ENCODE peak calls at places on chromosome 4, in six cellular contexts. Q is hepatocyte, K is cardiac muscle cell, P is IMR-90, Z is ovary, T is GM12878. J is an unnamed sample. For H3K4me1, the result is how much of the 10 kb centered on the place peaks cover.

GRCh38 chr4:153468587-153468986 is 2.4 kb downstream of the TMEM131L start:
- DNase-seq in T (peak), K (no peak), Q (no peak), P (no peak), Z (no peak), J (no peak)

GRCh38 chr4:3680656-3681055 is 85.5 kb upstream of the ADRA2C start:
- DNase-seq in T (no peak), Q (no peak), P (no peak), K (no peak), Z (no peak), J (no peak)

GRCh38 chr4:793109-793861 is 32.6 kb downstream of the CPLX1 start:
- DNase-seq in P (no peak), K (no peak), T (no peak), Z (no peak), Q (no peak), J (no peak)

GRCh38 chr4:143711543-143712159 is 11.2 kb upstream of the FREM3 start:
- DNase-seq in T (no peak), Q (no peak), Z (no peak), P (no peak), K (no peak), J (no peak)

GRCh38 chr4:2289311-2289954 is 27.5 kb upstream of the MXD4 start:
- DNase-seq in K (no peak), Q (peak), T (no peak), Z (no peak), P (no peak), J (no peak)

GRCh38 chr4:6111354-6111930 is 88.9 kb downstream of the JAKMIP1 start:
- DNase-seq in K (no peak), Q (no peak), T (no peak), Z (no peak), P (no peak), J (no peak)

GRCh38 chr4:107806196-107806595 is 18.5 kb upstream of the SGMS2 start:
- DNase-seq in K (no peak), T (no peak), Q (no peak), P (no peak), Z (no peak), J (no peak)

GRCh38 chr4:109179089-109179488 is 123.4 kb downstream of the COL25A1 start:
- DNase-seq in Q (no peak), K (no peak), P (no peak), T (no peak), Z (no peak), J (no peak)

GRCh38 chr4:138772366-138772765 is 243.2 kb upstream of the NOCT start:
- DNase-seq in K (no peak), T (no peak), P (no peak), Z (no peak), Q (no peak), J (no peak)

GRCh38 chr4:14790487-14790886 is 211.8 kb upstream of the CPEB2 start:
- DNase-seq in Q (no peak), Z (no peak), K (no peak), T (no peak), P (no peak), J (no peak)

GRCh38 chr4:73127839-73128448 is 58.4 kb upstream of the COX18 start:
- DNase-seq in P (peak), Z (no peak), K (peak), T (no peak), Q (peak), J (no peak)

GRCh38 chr4:88621763-88622327 is 29.6 kb downstream of the HERC3 start:
- DNase-seq in K (no peak), Z (no peak), P (no peak), Q (no peak), T (no peak), J (no peak)

GRCh38 chr4:113742643-113743042 is 18.9 kb downstream of the CAMK2D start:
- DNase-seq in K (no peak), Q (no peak), T (no peak), P (no peak), Z (no peak), J (no peak)

GRCh38 chr4:128388352-128388630 is 100.7 kb upstream of the PGRMC2 start:
- DNase-seq in Q (no peak), P (no peak), Z (no peak), K (no peak), T (no peak), J (no peak)

GRCh38 chr4:149572711-149573110 is 242.9 kb downstream of the IQCM start:
- DNase-seq in K (no peak), T (no peak), P (no peak), Z (no peak), Q (no peak), J (no peak)

GRCh38 chr4:123352240-123352945 is 44.2 kb upstream of the SPRY1 start:
- DNase-seq in T (no peak), Q (no peak), P (peak), Z (no peak), K (no peak), J (no peak)

GRCh38 chr4:37758226-37758625 is 68.3 kb upstream of the PGM2 start:
- DNase-seq in K (peak), T (no peak), P (peak), Q (peak), Z (peak), J (peak)

GRCh38 chr4:128161138-128161537 is 100.0 kb downstream of the LARP1B start:
- DNase-seq in P (no peak), K (no peak), T (no peak), Z (no peak), Q (no peak), J (no peak)

GRCh38 chr4:102759835-102760644 is 728 bp downstream of the MANBA start:
- DNase-seq in T (peak), P (peak), K (peak), Q (peak), Z (peak), J (peak)

GRCh38 chr4:185640809-185641675 is 105.7 kb upstream of the PDLIM3 start:
- DNase-seq in T (peak), Z (no peak), K (peak), Q (peak), P (peak), J (no peak)

GRCh38 chr4:38723726-38724506 is 58.9 kb downstream of the TLR10 start:
- DNase-seq in T (no peak), P (no peak), K (no peak), Q (peak), Z (no peak), J (no peak)

GRCh38 chr4:152234571-152234970 is 301.3 kb downstream of the FBXW7 start:
- DNase-seq in Q (no peak), K (no peak), Z (no peak), T (no peak), P (no peak), J (no peak)

GRCh38 chr4:172630289-172630688 is 538.3 kb upstream of the GALNT7 start:
- DNase-seq in T (no peak), P (no peak), K (no peak), Z (no peak), Q (no peak), J (no peak)

GRCh38 chr4:88062311-88062710 is 54.9 kb downstream of the PKD2 start:
- DNase-seq in P (no peak), Z (no peak), Q (no peak), T (no peak), K (no peak), J (no peak)

GRCh38 chr4:68987007-68987406 is 35.4 kb upstream of the UGT2A3 start:
- DNase-seq in Q (no peak), Z (no peak), K (no peak), T (peak), P (no peak), J (no peak)

GRCh38 chr4:150588341-150588740 is 6.4 kb downstream of the MAB21L2 start:
- DNase-seq in T (no peak), P (no peak), Z (no peak), Q (no peak), K (no peak), J (no peak)

GRCh38 chr4:187294861-187295260 is 571.2 kb upstream of the FAT1 start:
- DNase-seq in T (no peak), Z (no peak), K (no peak), P (peak), Q (peak), J (no peak)

GRCh38 chr4:153018031-153018430 is 81.9 kb downstream of the FHDC1 start:
- DNase-seq in T (no peak), P (no peak), Q (no peak), K (no peak), Z (no peak), J (no peak)

GRCh38 chr4:1711906-1712215 is 258 bp downstream of the SLBP start:
- DNase-seq in T (no peak), P (peak), Z (no peak), Q (no peak), K (no peak), J (no peak)

GRCh38 chr4:141131738-141132688 is 1.3 kb downstream of the RNF150 start:
- DNase-seq in P (peak), Q (peak), K (peak), Z (peak), T (no peak), J (no peak)

GRCh38 chr4:24573582-24573981 is 10.8 kb downstream of the DHX15 start:
- DNase-seq in T (no peak), Z (no peak), P (no peak), Q (no peak), K (no peak), J (no peak)

GRCh38 chr4:25103423-25103822 is 56.8 kb downstream of the SEPSECS start:
- DNase-seq in Z (peak), Q (no peak), K (no peak), P (no peak), T (no peak), J (no peak)

GRCh38 chr4:62003695-62004094 is 803.6 kb downstream of the ADGRL3 start:
- DNase-seq in T (no peak), K (no peak), P (no peak), Z (no peak), Q (no peak), J (no peak)

GRCh38 chr4:105088110-105088879 is 58.4 kb upstream of the TET2 start:
- DNase-seq in Z (no peak), K (no peak), T (no peak), P (peak), Q (peak), J (no peak)

GRCh38 chr4:38283724-38284123 is 323.5 kb downstream of the PTTG2 start:
- DNase-seq in T (no peak), K (no peak), P (no peak), Q (no peak), Z (no peak), J (no peak)

GRCh38 chr4:7769936-7770674 is 169.6 kb downstream of the AFAP1 start:
- DNase-seq in T (no peak), Z (no peak), P (peak), K (peak), Q (peak), J (no peak)

GRCh38 chr4:14646831-14647230 is 355.4 kb upstream of the CPEB2 start:
- DNase-seq in K (no peak), Z (no peak), P (no peak), T (no peak), Q (no peak), J (no peak)

GRCh38 chr4:98653890-98654867 is 4.2 kb downstream of the TSPAN5 start:
- DNase-seq in Z (peak), P (peak), Q (no peak), K (no peak), T (no peak), J (no peak)

GRCh38 chr4:129901205-129901604 is 805.3 kb downstream of the C4orf33 start:
- DNase-seq in P (no peak), Z (no peak), T (no peak), K (no peak), Q (no peak), J (no peak)

GRCh38 chr4:129905256-129905655 is 809.3 kb downstream of the C4orf33 start:
- DNase-seq in Q (no peak), P (no peak), T (no peak), Z (no peak), K (no peak), J (no peak)

GRCh38 chr4:129899849-129900248 is 803.9 kb downstream of the C4orf33 start:
- DNase-seq in Q (peak), Z (no peak), K (no peak), P (no peak), T (no peak), J (no peak)

GRCh38 chr4:129903861-129904260 is 807.9 kb downstream of the C4orf33 start:
- DNase-seq in T (no peak), K (no peak), Q (no peak), P (no peak), Z (no peak), J (no peak)

DNA sequence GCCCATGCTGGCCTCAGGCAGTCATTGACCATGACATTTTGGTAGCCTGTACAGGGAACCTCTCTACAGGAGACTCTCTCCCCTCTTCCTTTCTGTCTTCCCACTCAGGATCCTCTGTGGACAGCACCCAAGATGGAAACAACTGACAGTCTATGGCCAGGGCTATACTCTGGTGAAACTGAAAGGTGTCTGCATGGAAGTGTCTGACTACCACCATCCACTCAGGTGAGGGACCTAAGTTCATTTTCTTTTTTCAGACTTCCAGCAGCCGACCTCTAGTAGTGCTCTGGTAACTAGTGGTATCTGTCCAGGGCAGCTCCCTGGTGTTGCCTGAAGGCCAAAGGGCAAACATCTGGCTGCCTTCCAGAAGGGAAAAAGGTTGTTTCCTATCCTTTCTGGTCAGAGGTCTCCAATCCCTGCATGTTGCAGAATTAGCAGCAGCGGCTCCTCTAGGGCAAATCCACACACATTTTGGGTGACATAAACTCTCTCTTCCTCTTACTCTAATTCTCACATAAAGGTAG is 804.5 kb downstream of the C4orf33 start:
- DNase-seq in Q (peak), Z (no peak), P (no peak), T (no peak), K (no peak), J (no peak)
- TF ChIP-seq CTCF in Q (no peak), Z (no peak), P (no peak), T (no peak), K (no peak), J (no peak)

GRCh38 chr4:76571274-76571673 is 136.2 kb downstream of the SHROOM3 start:
- DNase-seq in P (no peak), Z (no peak), K (no peak), Q (peak), T (no peak), J (no peak)
- H3K4me3 ChIP-seq in P (no peak), Z (no peak), K (no peak), Q (no peak), T (no peak), J (no peak)

GRCh38 chr4:10121568-10122097 is 5.0 kb upstream of the WDR1 start:
- DNase-seq in Q (peak), Z (no peak), K (no peak), T (no peak), P (no peak), J (no peak)
- H3K4me1 ChIP-seq in Q (under half), Z (under half), K (under half), T (under half), P (under half), J (under half)

GRCh38 chr4:76755756-76756155 is 142.2 kb downstream of the SOWAHB start:
- DNase-seq in T (no peak), Q (no peak), Z (no peak), K (no peak), P (no peak), J (no peak)

GRCh38 chr4:76758996-76759395 is 138.9 kb downstream of the SOWAHB start:
- DNase-seq in T (peak), Z (no peak), Q (no peak), P (no peak), K (no peak), J (no peak)

GRCh38 chr4:76756416-76756815 is 141.5 kb downstream of the SOWAHB start:
- DNase-seq in Z (no peak), Q (no peak), K (no peak), P (no peak), T (no peak), J (no peak)

GRCh38 chr4:76758290-76758882 is 139.6 kb downstream of the SOWAHB start:
- DNase-seq in K (peak), P (peak), Z (no peak), Q (peak), T (no peak), J (no peak)

DNA sequence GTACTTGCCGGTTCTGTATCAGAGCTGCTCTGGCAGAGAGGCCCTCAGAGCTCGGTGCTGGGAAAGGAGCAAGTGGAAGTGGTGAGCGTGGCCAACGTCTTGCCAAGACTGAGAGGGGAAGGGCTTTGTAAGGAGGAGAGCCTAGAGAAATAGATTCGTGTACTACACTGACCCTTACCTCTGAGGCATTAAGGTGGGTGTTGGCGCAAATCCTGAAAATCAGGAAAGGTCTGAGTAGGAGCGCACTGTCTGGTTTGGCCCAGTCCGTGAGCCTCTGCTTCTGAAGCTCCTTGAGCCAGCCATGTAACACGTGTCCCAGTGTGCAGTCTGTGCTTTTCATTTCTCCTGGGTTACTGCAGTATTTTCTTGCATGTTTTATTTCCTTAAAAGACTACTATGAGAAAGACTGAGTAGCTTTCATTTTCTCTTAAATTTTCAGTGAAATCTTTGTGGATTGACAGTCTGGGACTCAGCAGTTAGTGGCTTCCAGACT is 140.5 kb downstream of the SOWAHB start:
- DNase-seq in K (no peak), Q (no peak), P (no peak), T (no peak), Z (no peak), J (no peak)
- TF ChIP-seq CTCF in K (no peak), Q (no peak), P (no peak), T (no peak), Z (no peak), J (no peak)

DNA sequence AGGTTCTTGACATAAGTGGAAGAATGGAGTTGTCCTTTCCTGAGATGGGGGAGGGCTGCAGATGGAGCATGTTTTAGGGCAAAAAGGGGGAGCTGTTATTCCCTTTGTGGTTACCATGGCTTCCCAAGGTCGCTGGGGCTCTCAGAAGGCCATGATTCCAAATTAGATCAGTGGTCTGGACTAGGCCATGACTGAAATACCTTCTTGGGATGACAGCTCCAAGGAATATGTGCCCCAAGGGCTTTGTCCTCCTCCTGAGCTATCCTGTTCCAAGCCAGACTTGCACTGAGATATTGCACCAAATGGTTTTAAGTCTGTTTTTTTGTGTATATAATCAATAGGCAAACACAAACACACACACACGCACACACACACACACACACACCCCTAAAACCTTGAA is 3.0 kb upstream of the RBPJ start:
- DNase-seq in P (no peak), K (no peak), Z (no peak), Q (no peak), T (no peak), J (no peak)
- H3K4me3 ChIP-seq in P (no peak), K (no peak), Z (no peak), Q (no peak), T (peak), J (no peak)

GRCh38 chr4:147788791-147789190 is 56.9 kb downstream of the ARHGAP10 start:
- DNase-seq in Z (no peak), K (no peak), T (no peak), Q (no peak), P (peak), J (no peak)
- H3K4me1 ChIP-seq in Z (under half), K (under half), T (half or more), Q (under half), P (under half), J (under half)

GRCh38 chr4:70754470-70754869 is 32.7 kb downstream of the RUFY3 start:
- DNase-seq in T (no peak), P (no peak), K (no peak), Q (no peak), Z (no peak), J (no peak)

GRCh38 chr4:70759126-70759525 is 37.4 kb downstream of the RUFY3 start:
- DNase-seq in P (peak), Z (no peak), K (no peak), T (no peak), Q (no peak), J (no peak)

GRCh38 chr4:70761276-70761816 is 39.6 kb downstream of the RUFY3 start:
- DNase-seq in P (no peak), Z (no peak), K (no peak), T (no peak), Q (no peak), J (no peak)

GRCh38 chr4:70754990-70755688 is 33.4 kb downstream of the RUFY3 start:
- DNase-seq in P (no peak), T (no peak), Q (no peak), Z (no peak), K (no peak), J (no peak)

GRCh38 chr4:70759627-70760026 is 37.9 kb downstream of the RUFY3 start:
- DNase-seq in T (no peak), Q (no peak), P (peak), K (no peak), Z (no peak), J (no peak)
- TF ChIP-seq CTCF in T (no peak), Q (no peak), P (no peak), K (no peak), Z (no peak), J (no peak)

J was measured in lung.